ENCODE peak calls at places on chromosome 4, in nine cellular contexts. F is neural progenitor cell, I is esophagus squamous epithelium, S is NCI-H510A, W is T-helper 2 cell, C is ELR, P is left ventricle myocardium inferior, B is GM06990, G is HTR-8/SVneo. K is an unnamed sample.

GRCh38 chr4:151294833-151295496 is 18.0 kb downstream of the PRSS48 start:
- DNase-seq in P (no peak), C (no peak), F (no peak), I (no peak), G (no peak), S (no peak), W (no peak), B (no peak), K (no peak)

GRCh38 chr4:150278206-150278605 is 200.0 kb downstream of the DCLK2 start:
- DNase-seq in W (no peak), S (no peak), C (no peak), G (no peak), I (no peak), F (peak), P (no peak), B (no peak), K (no peak)

GRCh38 chr4:54229631-54230478 is 762 bp downstream of the PDGFRA start:
- DNase-seq in C (peak), G (no peak), B (no peak), S (no peak), P (no peak), F (peak), W (no peak), I (no peak), K (peak)

GRCh38 chr4:34861661-34862060 is 1382.7 kb downstream of the ARAP2 start:
- DNase-seq in B (no peak), I (no peak), F (no peak), C (no peak), W (no peak), G (no peak), P (no peak), S (no peak), K (no peak)

GRCh38 chr4:146495277-146495676 is 26.5 kb downstream of the SLC10A7 start:
- DNase-seq in C (peak), I (no peak), P (no peak), F (no peak), B (no peak), S (no peak), G (peak), W (no peak), K (no peak)

GRCh38 chr4:145957307-145957706 is 18.7 kb upstream of the ZNF827 start:
- DNase-seq in F (no peak), B (no peak), C (no peak), W (no peak), S (no peak), P (no peak), I (no peak), G (no peak), K (no peak)

GRCh38 chr4:147548251-147548650 is 67.4 kb downstream of the EDNRA start:
- DNase-seq in C (no peak), W (no peak), B (no peak), F (no peak), P (no peak), G (no peak), S (no peak), I (no peak), K (no peak)

GRCh38 chr4:146087856-146088255 is 87.7 kb upstream of the LSM6 start:
- DNase-seq in W (no peak), B (no peak), I (no peak), S (no peak), C (no peak), G (no peak), F (no peak), P (no peak), K (no peak)

GRCh38 chr4:162408309-162408708 is 244.5 kb upstream of the FSTL5 start:
- DNase-seq in W (no peak), S (peak), P (no peak), C (no peak), F (no peak), B (no peak), I (no peak), G (no peak), K (no peak)

GRCh38 chr4:108762559-108763225 is at the start of gene ETNPPL:
- DNase-seq in C (peak), W (no peak), F (peak), I (no peak), S (no peak), G (no peak), P (peak), B (peak), K (peak)

GRCh38 chr4:128347175-128347868 is 59.7 kb upstream of the PGRMC2 start:
- DNase-seq in B (no peak), C (no peak), G (no peak), I (no peak), W (no peak), P (no peak), F (no peak), S (no peak), K (no peak)

GRCh38 chr4:175729665-175730064 is 82.4 kb downstream of the GPM6A start:
- DNase-seq in B (no peak), C (no peak), S (no peak), W (no peak), F (no peak), G (no peak), P (no peak), I (no peak), K (no peak)

GRCh38 chr4:148515248-148515647 is 73.0 kb upstream of the NR3C2 start:
- DNase-seq in C (peak), G (peak), I (no peak), F (no peak), P (no peak), W (no peak), B (no peak), S (no peak), K (no peak)

GRCh38 chr4:188864741-188865140 is 725.5 kb downstream of the TRIML1 start:
- DNase-seq in S (no peak), B (no peak), F (no peak), I (no peak), P (no peak), G (no peak), W (no peak), C (no peak), K (no peak)

GRCh38 chr4:140150886-140151699 is 2.9 kb downstream of the MAML3 start:
- DNase-seq in C (peak), S (peak), G (peak), I (no peak), F (peak), B (peak), P (peak), W (peak), K (peak)

GRCh38 chr4:150234246-150234645 is 156.0 kb downstream of the DCLK2 start:
- DNase-seq in C (peak), P (no peak), F (no peak), I (no peak), S (no peak), W (no peak), B (no peak), G (no peak), K (no peak)

GRCh38 chr4:140308366-140309123 is 64.9 kb upstream of the SCOC start:
- DNase-seq in W (no peak), B (no peak), F (no peak), G (no peak), C (peak), S (no peak), I (no peak), P (peak), K (no peak)

GRCh38 chr4:2862528-2862927 is 18.9 kb downstream of the ADD1 start:
- DNase-seq in P (no peak), B (no peak), C (peak), W (no peak), I (no peak), F (peak), S (no peak), G (peak), K (no peak)

GRCh38 chr4:181612240-181612639 is 631.0 kb upstream of the TENM3 start:
- DNase-seq in F (no peak), S (no peak), G (no peak), B (no peak), C (no peak), W (no peak), P (no peak), I (no peak), K (no peak)

GRCh38 chr4:127196656-127197352 is 436.0 kb upstream of the INTU start:
- DNase-seq in W (no peak), F (no peak), S (no peak), P (peak), I (no peak), G (no peak), C (no peak), B (no peak), K (no peak)

GRCh38 chr4:85496933-85497332 is 22.0 kb downstream of the ARHGAP24 start:
- DNase-seq in P (no peak), G (no peak), W (no peak), S (no peak), I (no peak), C (peak), B (no peak), F (no peak), K (no peak)

GRCh38 chr4:45693746-45694145 is 430.1 kb downstream of the GABRG1 start:
- DNase-seq in S (no peak), B (no peak), C (no peak), F (no peak), I (no peak), G (no peak), W (no peak), P (no peak), K (no peak)

K was measured in GM20000.